ENCODE peak calls at places on chromosome 5, in ten cellular contexts. D, P, J, M, N, Q, H, C, F and L are unnamed samples.

GRCh38 chr5:151222769-151223446 is 984 bp downstream of the CCDC69 start:
- DNase-seq in P (peak; percentile 56), C (peak; percentile 13), F (peak; percentile 38), N (no peak), D (no peak), Q (peak; percentile 54), J (no peak), H (peak; percentile 74), M (no peak), L (no peak)

GRCh38 chr5:10533218-10533617 is 30.7 kb upstream of the ANKRD33B start:
- DNase-seq in Q (no peak), M (no peak), J (no peak), P (no peak), N (no peak), C (no peak), H (no peak), F (no peak), D (no peak), L (no peak)

GRCh38 chr5:180658774-180659564 is 9.6 kb upstream of the FLT4 start:
- DNase-seq in F (no peak), H (no peak), Q (no peak), N (no peak), M (no peak), D (no peak), J (no peak), C (no peak), P (no peak), L (no peak)

GRCh38 chr5:96463106-96463505 is 30.1 kb upstream of the PCSK1 start:
- DNase-seq in Q (no peak), F (no peak), N (no peak), H (no peak), P (no peak), J (no peak), M (no peak), D (peak; percentile 8), C (no peak), L (peak; percentile 45)

GRCh38 chr5:18789216-18789615 is 1155.0 kb downstream of the TAF11L14 start:
- DNase-seq in Q (no peak), H (no peak), C (no peak), N (no peak), F (no peak), J (no peak), D (no peak), M (no peak), P (no peak), L (no peak)

GRCh38 chr5:101943784-101944183 is 352.3 kb downstream of the SLCO4C1 start:
- DNase-seq in D (no peak), Q (no peak), F (no peak), P (no peak), C (no peak), J (no peak), N (no peak), M (no peak), H (no peak), L (no peak)

GRCh38 chr5:6773342-6774035 is 60.3 kb downstream of the TENT4A start:
- DNase-seq in J (no peak), F (no peak), P (no peak), H (no peak), M (no peak), N (no peak), D (no peak), C (no peak), Q (no peak), L (no peak)

GRCh38 chr5:167950126-167950721 is 341.2 kb upstream of the WWC1 start:
- DNase-seq in Q (no peak), C (peak; percentile 79), F (no peak), N (peak; percentile 97), M (no peak), P (no peak), H (no peak), J (no peak), D (peak; percentile 92), L (peak; percentile 90)

GRCh38 chr5:55226027-55226933 is 835 bp downstream of the MCIDAS start:
- DNase-seq in M (no peak), Q (no peak), F (no peak), C (peak; percentile 25), D (peak; percentile 48), N (no peak), J (no peak), H (peak; percentile 66), P (peak; percentile 41), L (peak; percentile 45)

GRCh38 chr5:168752012-168752411 is 172.8 kb upstream of the PANK3 start:
- DNase-seq in N (no peak), D (no peak), F (no peak), P (no peak), C (no peak), M (no peak), Q (no peak), J (no peak), H (no peak), L (no peak)

GRCh38 chr5:174329738-174330137 is 284.2 kb downstream of the NSG2 start:
- DNase-seq in H (no peak), P (no peak), Q (no peak), F (no peak), J (no peak), M (no peak), C (peak; percentile 83), N (peak; percentile 65), D (no peak), L (peak; percentile 79)

GRCh38 chr5:67576112-67576511 is 379.5 kb upstream of the CD180 start:
- DNase-seq in Q (no peak), C (no peak), M (no peak), N (no peak), D (no peak), F (no peak), H (no peak), P (no peak), J (no peak), L (no peak)

GRCh38 chr5:89520771-89521170 is 637.8 kb upstream of the MEF2C start:
- DNase-seq in N (peak; percentile 30), H (no peak), F (no peak), D (no peak), M (no peak), C (peak; percentile 8), Q (no peak), J (no peak), P (no peak), L (no peak)

GRCh38 chr5:124824637-124825158 is 78.3 kb upstream of the ZNF608 start:
- DNase-seq in M (no peak), P (no peak), D (peak; percentile 96), F (no peak), C (peak; percentile 90), Q (no peak), H (no peak), N (peak; percentile 89), J (no peak), L (peak; percentile 93)

GRCh38 chr5:57386958-57387357 is 95.7 kb downstream of the ACTBL2 start:
- DNase-seq in J (no peak), F (no peak), N (peak; percentile 61), Q (no peak), P (no peak), H (no peak), C (peak; percentile 72), M (no peak), D (peak; percentile 66), L (peak; percentile 70)

GRCh38 chr5:132768485-132768868 is 8.6 kb downstream of the SEPTIN8 start:
- DNase-seq in Q (no peak), D (no peak), M (no peak), N (no peak), J (no peak), P (no peak), H (no peak), F (no peak), C (no peak), L (no peak)

GRCh38 chr5:159099049-159099760 is 511 bp downstream of the EBF1 start:
- DNase-seq in M (no peak), Q (peak; percentile 29), F (no peak), C (peak; percentile 61), H (peak; percentile 67), P (no peak), D (peak; percentile 69), N (peak; percentile 57), J (no peak), L (peak; percentile 38)

GRCh38 chr5:23208959-23209431 is 298.4 kb upstream of the PRDM9 start:
- DNase-seq in Q (no peak), M (no peak), N (no peak), F (no peak), J (no peak), P (peak; percentile 16), D (peak; percentile 72), C (no peak), H (no peak), L (peak; percentile 67)

GRCh38 chr5:180691046-180691445 is 41.6 kb upstream of the FLT4 start:
- DNase-seq in D (no peak), H (no peak), N (no peak), F (no peak), M (no peak), J (no peak), P (no peak), Q (no peak), C (no peak), L (no peak)

GRCh38 chr5:106454651-106455415 is 1215.9 kb downstream of the EFNA5 start:
- DNase-seq in N (peak; percentile 52), C (peak; percentile 27), D (peak; percentile 66), H (no peak), P (peak; percentile 1), J (no peak), M (no peak), F (no peak), Q (no peak), L (peak; percentile 10)

GRCh38 chr5:138077064-138077696 is 6.7 kb upstream of the WNT8A start:
- DNase-seq in F (peak; percentile 34), N (peak; percentile 23), P (peak; percentile 89), H (peak; percentile 71), J (no peak), Q (peak; percentile 11), D (peak; percentile 78), C (peak; percentile 80), M (peak; percentile 32), L (peak; percentile 72)

GRCh38 chr5:72949481-72949880 is 6.4 kb upstream of the FCHO2 start:
- DNase-seq in Q (no peak), M (no peak), H (no peak), P (no peak), D (no peak), F (no peak), J (no peak), C (no peak), N (no peak), L (peak; percentile 38)

GRCh38 chr5:83760579-83760978 is 39.9 kb upstream of the HAPLN1 start:
- DNase-seq in Q (no peak), M (no peak), F (no peak), H (no peak), J (no peak), P (no peak), D (no peak), C (no peak), N (no peak), L (no peak)

GRCh38 chr5:90849939-90850338 is 291.3 kb downstream of the ADGRV1 start:
- DNase-seq in P (no peak), N (no peak), Q (no peak), H (no peak), M (no peak), D (no peak), C (no peak), J (no peak), F (no peak), L (no peak)

GRCh38 chr5:120942551-120942950 is 478.5 kb downstream of the PRR16 start:
- DNase-seq in Q (no peak), D (peak; percentile 25), M (no peak), N (no peak), C (peak; percentile 31), P (no peak), H (no peak), F (no peak), J (no peak), L (peak; percentile 20)